ENCODE peak calls at places on chromosomes 1 and 21, in six cellular contexts. P is cardiac muscle cell, B is heart right ventricle, I is transverse colon, O is heart left ventricle, D is fibroblast of mammary gland. A is an unnamed sample.

GRCh38 chr21:42317826-42318746 is 2.9 kb upstream of the TFF3 start:
- DNase-seq in B (no peak), P (no peak), I (no peak), O (no peak), D (no peak), A (peak; percentile 83)

GRCh38 chr1:244768186-244768585 is 67.3 kb upstream of the COX20 start:
- DNase-seq in O (no peak), B (no peak), I (no peak), D (no peak), P (no peak), A (no peak)

GRCh38 chr1:2468041-2468472 is 8.0 kb upstream of the PLCH2 start:
- DNase-seq in O (peak; percentile 23), I (no peak), P (peak; percentile 26), D (no peak), B (no peak), A (no peak)

GRCh38 chr1:59705849-59706599 is 108.7 kb upstream of the HOOK1 start:
- DNase-seq in D (peak; percentile 95), O (peak; percentile 36), B (no peak), P (peak; percentile 93), I (no peak), A (no peak)

GRCh38 chr1:1981142-1981500 is 22.5 kb downstream of the CFAP74 start:
- DNase-seq in P (no peak), O (no peak), I (no peak), D (no peak), B (no peak), A (no peak)

GRCh38 chr21:40837456-40837855 is 9.5 kb downstream of the DSCAM start:
- DNase-seq in P (no peak), B (no peak), D (no peak), I (no peak), O (no peak), A (no peak)

GRCh38 chr1:184610872-184611614 is 143.6 kb downstream of the EDEM3 start:
- DNase-seq in B (no peak), O (peak; percentile 40), I (no peak), P (no peak), D (no peak), A (no peak)

GRCh38 chr1:182197555-182197954 is 136.0 kb upstream of the ZNF648 start:
- DNase-seq in P (no peak), O (no peak), I (peak; percentile 19), B (peak; percentile 15), D (peak; percentile 78), A (no peak)

GRCh38 chr21:44914176-44914874 is 6.4 kb downstream of the ITGB2 start:
- DNase-seq in I (peak; percentile 51), B (no peak), P (no peak), D (no peak), O (no peak), A (no peak)

GRCh38 chr1:19439464-19440171 is 45.7 kb downstream of the CAPZB start:
- DNase-seq in I (no peak), O (no peak), D (peak; percentile 59), P (peak; percentile 36), B (no peak), A (no peak)

GRCh38 chr1:41521766-41522165 is 37.3 kb upstream of the EDN2 start:
- DNase-seq in O (no peak), I (no peak), P (no peak), B (no peak), D (no peak), A (no peak)
- TF ChIP-seq CTCF in O (no peak), I (no peak), P (no peak), B (no peak), D (no peak), A (no peak)

DNA sequence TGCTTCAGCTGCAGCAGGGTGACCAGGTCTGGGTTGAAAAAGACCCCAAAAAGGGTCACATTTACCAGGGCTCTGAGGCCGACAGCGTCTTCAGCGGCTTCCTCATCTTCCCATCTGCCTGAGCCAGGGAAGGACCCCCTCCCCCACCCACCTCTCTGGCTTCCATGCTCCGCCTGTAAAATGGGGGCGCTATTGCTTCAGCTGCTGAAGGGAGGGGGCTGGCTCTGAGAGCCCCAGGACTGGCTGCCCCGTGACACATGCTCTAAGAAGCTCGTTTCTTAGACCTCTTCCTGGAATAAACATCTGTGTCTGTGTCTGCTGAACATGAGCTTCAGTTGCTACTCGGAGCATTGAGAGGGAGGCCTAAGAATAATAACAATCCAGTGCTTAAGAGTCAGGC is 2.9 kb downstream of the C1QA start:
- DNase-seq in D (peak; percentile 42), I (peak; percentile 26), O (no peak), P (peak; percentile 33), B (no peak), A (no peak)
- TF ChIP-seq CTCF in D (no peak), I (no peak), O (no peak), P (peak; percentile 5), B (no peak), A (no peak)

GRCh38 chr1:6446665-6447015 is 19.3 kb downstream of the TNFRSF25 start:
- DNase-seq in P (no peak), D (no peak), O (no peak), B (no peak), I (no peak), A (no peak)

GRCh38 chr1:6447016-6447817 is 18.8 kb downstream of the TNFRSF25 start:
- DNase-seq in B (no peak), I (peak; percentile 52), P (no peak), O (no peak), D (no peak), A (no peak)

GRCh38 chr1:6448749-6449631 is 17.0 kb downstream of the TNFRSF25 start:
- DNase-seq in B (no peak), O (no peak), I (peak; percentile 60), P (peak; percentile 35), D (no peak), A (no peak)

GRCh38 chr1:6450005-6450450 is 15.9 kb downstream of the TNFRSF25 start:
- DNase-seq in D (no peak), B (no peak), P (no peak), O (no peak), I (no peak), A (no peak)

GRCh38 chr1:6447818-6448748 is 17.9 kb downstream of the TNFRSF25 start:
- DNase-seq in O (no peak), B (no peak), I (peak; percentile 74), P (no peak), D (no peak), A (no peak)
- TF ChIP-seq CTCF in O (no peak), B (no peak), I (peak; percentile 25), P (peak; percentile 9), D (no peak), A (no peak)

GRCh38 chr1:52365746-52366516 is at the start of gene CC2D1B:
- DNase-seq in D (peak; percentile 94), I (peak; percentile 99), O (peak; percentile 98), P (peak; percentile 99), B (peak; percentile 97), A (peak; percentile 100)
- TF ChIP-seq CTCF in D (no peak), I (peak; percentile 33), O (no peak), P (no peak), B (no peak), A (no peak)

GRCh38 chr1:205227584-205228006 is at the start of gene TMCC2:
- DNase-seq in D (peak; percentile 84), P (peak; percentile 92), I (peak; percentile 87), B (peak; percentile 94), O (peak; percentile 93), A (peak; percentile 94)
- TF ChIP-seq CTCF in D (no peak), P (no peak), I (no peak), B (no peak), O (no peak), A (no peak)

DNA sequence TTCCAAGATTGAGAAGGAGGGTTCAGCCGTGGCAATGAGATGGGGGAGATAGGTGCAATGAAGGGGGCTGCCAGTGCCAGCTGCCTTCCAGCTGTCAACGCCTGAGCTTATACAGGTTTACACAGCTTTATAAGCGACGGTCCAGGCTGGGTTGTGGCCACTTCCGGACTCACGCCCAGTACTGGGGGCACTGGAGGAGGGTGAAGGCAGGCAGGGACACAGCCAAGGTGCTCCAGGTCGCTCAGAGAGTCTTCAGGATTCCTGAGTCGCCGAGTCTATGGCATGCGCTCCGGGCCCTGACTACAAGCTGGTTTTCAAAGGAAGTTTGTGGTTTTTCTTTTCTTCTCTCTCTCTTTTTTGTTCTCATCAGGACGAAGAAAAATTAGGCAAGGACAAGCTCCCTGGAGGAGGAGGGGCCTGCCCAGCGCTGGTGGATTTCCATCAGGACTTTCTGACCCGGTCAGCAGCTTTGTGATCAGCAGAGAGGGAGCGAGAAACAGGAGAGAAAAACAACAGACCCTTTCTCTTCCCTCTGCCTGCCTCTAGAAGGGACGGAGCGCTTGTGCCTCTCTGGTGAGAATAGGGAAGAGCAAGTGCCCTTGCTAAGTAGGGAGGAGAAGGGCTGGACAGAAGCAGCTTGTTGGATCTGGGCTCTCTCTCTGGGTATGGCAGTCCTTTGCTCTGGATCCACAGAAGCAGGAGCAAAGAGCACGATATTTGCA is at the start of gene MINDY1:
- DNase-seq in O (peak; percentile 76), D (peak; percentile 83), I (peak; percentile 81), B (peak; percentile 79), P (peak; percentile 91), A (peak; percentile 88)
- TF ChIP-seq CTCF in O (peak; percentile 48), D (peak; percentile 63), I (peak; percentile 53), B (peak; percentile 58), P (peak; percentile 66), A (peak; percentile 58)

GRCh38 chr1:167339405-167339804 is 118.7 kb downstream of the POU2F1 start:
- DNase-seq in I (no peak), B (no peak), D (no peak), P (no peak), O (no peak), A (no peak)
- TF ChIP-seq CTCF in I (no peak), B (no peak), D (no peak), P (no peak), O (no peak), A (no peak)

GRCh38 chr1:53267761-53268160 is 29.4 kb upstream of the MAGOH start:
- DNase-seq in D (no peak), B (no peak), P (no peak), I (no peak), O (no peak), A (no peak)

GRCh38 chr1:53262000-53262399 is 23.7 kb upstream of the MAGOH start:
- DNase-seq in D (no peak), O (no peak), I (no peak), B (no peak), P (no peak), A (no peak)

GRCh38 chr1:53264048-53264447 is 25.7 kb upstream of the MAGOH start:
- DNase-seq in B (no peak), O (no peak), D (no peak), I (no peak), P (no peak), A (no peak)

GRCh38 chr1:53265581-53265980 is 27.3 kb upstream of the MAGOH start:
- DNase-seq in B (no peak), I (no peak), O (no peak), P (no peak), D (no peak), A (no peak)

GRCh38 chr1:53266038-53266437 is 27.7 kb upstream of the MAGOH start:
- DNase-seq in I (no peak), O (no peak), P (peak; percentile 15), D (no peak), B (no peak), A (no peak)
- TF ChIP-seq CTCF in I (no peak), O (no peak), P (peak; percentile 19), D (peak; percentile 22), B (peak; percentile 11), A (peak; percentile 24)